ENCODE peak calls at places on chromosomes 4 and X, in nine cellular contexts. One of them, this sample, is unnamed.

GRCh38 chr4:124854968-124855367 is 142.4 kb upstream of the ANKRD50 start:
- DNase-seq in dorsolateral prefrontal cortex: no peak
- DNase-seq in skeletal muscle cell: peak
- DNase-seq in activated T-helper 9 cell treated with anti-CD3 and anti-CD28 coated beads, Interleukin-2, amount 50 U/mL, for 16 hours: no peak
- DNase-seq in naive B cell: no peak
- DNase-seq in natural killer cell: no peak
- DNase-seq in SW480: no peak
- DNase-seq in adipocyte: peak
- DNase-seq in AG09309: peak
- DNase-seq in this sample: no peak

GRCh38 chr4:15765910-15766703 is 12.0 kb upstream of the CD38 start:
- DNase-seq in dorsolateral prefrontal cortex: no peak
- DNase-seq in skeletal muscle cell: no peak
- DNase-seq in activated T-helper 9 cell treated with anti-CD3 and anti-CD28 coated beads, Interleukin-2, amount 50 U/mL, for 16 hours: no peak
- DNase-seq in naive B cell: no peak
- DNase-seq in natural killer cell: peak
- DNase-seq in SW480: no peak
- DNase-seq in adipocyte: no peak
- DNase-seq in AG09309: no peak
- DNase-seq in this sample: no peak

GRCh38 chr4:105265689-105266088 is 119.0 kb downstream of the TET2 start:
- DNase-seq in dorsolateral prefrontal cortex: no peak
- DNase-seq in skeletal muscle cell: no peak
- DNase-seq in activated T-helper 9 cell treated with anti-CD3 and anti-CD28 coated beads, Interleukin-2, amount 50 U/mL, for 16 hours: no peak
- DNase-seq in naive B cell: no peak
- DNase-seq in natural killer cell: no peak
- DNase-seq in SW480: no peak
- DNase-seq in adipocyte: no peak
- DNase-seq in AG09309: no peak
- DNase-seq in this sample: no peak

GRCh38 chrX:37076983-37077382 is 68.8 kb downstream of the FAM47C start:
- DNase-seq in dorsolateral prefrontal cortex: no peak
- DNase-seq in skeletal muscle cell: no peak
- DNase-seq in activated T-helper 9 cell treated with anti-CD3 and anti-CD28 coated beads, Interleukin-2, amount 50 U/mL, for 16 hours: no peak
- DNase-seq in naive B cell: no peak
- DNase-seq in natural killer cell: no peak
- DNase-seq in SW480: no peak
- DNase-seq in adipocyte: no peak
- DNase-seq in AG09309: no peak
- DNase-seq in this sample: no peak

GRCh38 chr4:7719354-7720174 is 220.1 kb downstream of the AFAP1 start:
- DNase-seq in dorsolateral prefrontal cortex: peak
- DNase-seq in skeletal muscle cell: no peak
- DNase-seq in activated T-helper 9 cell treated with anti-CD3 and anti-CD28 coated beads, Interleukin-2, amount 50 U/mL, for 16 hours: peak
- DNase-seq in naive B cell: no peak
- DNase-seq in natural killer cell: peak
- DNase-seq in SW480: no peak
- DNase-seq in adipocyte: peak
- DNase-seq in AG09309: no peak
- DNase-seq in this sample: no peak

GRCh38 chrX:104193485-104193884 is 27.2 kb downstream of the FAM199X start:
- DNase-seq in dorsolateral prefrontal cortex: no peak
- DNase-seq in skeletal muscle cell: no peak
- DNase-seq in activated T-helper 9 cell treated with anti-CD3 and anti-CD28 coated beads, Interleukin-2, amount 50 U/mL, for 16 hours: no peak
- DNase-seq in naive B cell: no peak
- DNase-seq in natural killer cell: no peak
- DNase-seq in SW480: no peak
- DNase-seq in adipocyte: no peak
- DNase-seq in AG09309: no peak
- DNase-seq in this sample: no peak

GRCh38 chrX:153464116-153464515 is 6.3 kb downstream of the HAUS7 start:
- DNase-seq in dorsolateral prefrontal cortex: no peak
- DNase-seq in skeletal muscle cell: no peak
- DNase-seq in activated T-helper 9 cell treated with anti-CD3 and anti-CD28 coated beads, Interleukin-2, amount 50 U/mL, for 16 hours: no peak
- DNase-seq in naive B cell: no peak
- DNase-seq in natural killer cell: no peak
- DNase-seq in SW480: no peak
- DNase-seq in adipocyte: no peak
- DNase-seq in AG09309: no peak
- DNase-seq in this sample: no peak

GRCh38 chrX:41119803-41120202 is 34.6 kb downstream of the USP9X start:
- DNase-seq in dorsolateral prefrontal cortex: no peak
- DNase-seq in skeletal muscle cell: no peak
- DNase-seq in activated T-helper 9 cell treated with anti-CD3 and anti-CD28 coated beads, Interleukin-2, amount 50 U/mL, for 16 hours: no peak
- DNase-seq in naive B cell: no peak
- DNase-seq in natural killer cell: no peak
- DNase-seq in SW480: no peak
- DNase-seq in adipocyte: no peak
- DNase-seq in AG09309: no peak
- DNase-seq in this sample: no peak

GRCh38 chr4:122346036-122346435 is 32.8 kb upstream of the ADAD1 start:
- DNase-seq in dorsolateral prefrontal cortex: no peak
- DNase-seq in skeletal muscle cell: no peak
- DNase-seq in activated T-helper 9 cell treated with anti-CD3 and anti-CD28 coated beads, Interleukin-2, amount 50 U/mL, for 16 hours: no peak
- DNase-seq in naive B cell: no peak
- DNase-seq in natural killer cell: no peak
- DNase-seq in SW480: no peak
- DNase-seq in adipocyte: no peak
- DNase-seq in AG09309: no peak
- DNase-seq in this sample: no peak

GRCh38 chr4:35151816-35152572 is 1092.3 kb downstream of the ARAP2 start:
- DNase-seq in dorsolateral prefrontal cortex: no peak
- DNase-seq in skeletal muscle cell: no peak
- DNase-seq in activated T-helper 9 cell treated with anti-CD3 and anti-CD28 coated beads, Interleukin-2, amount 50 U/mL, for 16 hours: no peak
- DNase-seq in naive B cell: no peak
- DNase-seq in natural killer cell: no peak
- DNase-seq in SW480: peak
- DNase-seq in adipocyte: no peak
- DNase-seq in AG09309: no peak
- DNase-seq in this sample: peak

GRCh38 chrX:7235071-7235470 is 87.1 kb upstream of the PUDP start:
- DNase-seq in dorsolateral prefrontal cortex: no peak
- DNase-seq in skeletal muscle cell: no peak
- DNase-seq in activated T-helper 9 cell treated with anti-CD3 and anti-CD28 coated beads, Interleukin-2, amount 50 U/mL, for 16 hours: no peak
- DNase-seq in naive B cell: no peak
- DNase-seq in natural killer cell: no peak
- DNase-seq in SW480: no peak
- DNase-seq in adipocyte: peak
- DNase-seq in AG09309: no peak
- DNase-seq in this sample: no peak

GRCh38 chr4:3108211-3108610 is 33.7 kb downstream of the HTT start:
- DNase-seq in dorsolateral prefrontal cortex: no peak
- DNase-seq in skeletal muscle cell: no peak
- DNase-seq in activated T-helper 9 cell treated with anti-CD3 and anti-CD28 coated beads, Interleukin-2, amount 50 U/mL, for 16 hours: no peak
- DNase-seq in naive B cell: no peak
- DNase-seq in natural killer cell: no peak
- DNase-seq in SW480: no peak
- DNase-seq in adipocyte: peak
- DNase-seq in AG09309: peak
- DNase-seq in this sample: no peak

GRCh38 chr4:26289421-26289820 is 31.4 kb upstream of the RBPJ start:
- DNase-seq in dorsolateral prefrontal cortex: no peak
- DNase-seq in skeletal muscle cell: no peak
- DNase-seq in activated T-helper 9 cell treated with anti-CD3 and anti-CD28 coated beads, Interleukin-2, amount 50 U/mL, for 16 hours: no peak
- DNase-seq in naive B cell: no peak
- DNase-seq in natural killer cell: no peak
- DNase-seq in SW480: no peak
- DNase-seq in adipocyte: no peak
- DNase-seq in AG09309: no peak
- DNase-seq in this sample: no peak

GRCh38 chr4:158446106-158446505 is 75.6 kb upstream of the RXFP1 start:
- DNase-seq in dorsolateral prefrontal cortex: no peak
- DNase-seq in skeletal muscle cell: peak
- DNase-seq in activated T-helper 9 cell treated with anti-CD3 and anti-CD28 coated beads, Interleukin-2, amount 50 U/mL, for 16 hours: no peak
- DNase-seq in naive B cell: no peak
- DNase-seq in natural killer cell: no peak
- DNase-seq in SW480: no peak
- DNase-seq in adipocyte: peak
- DNase-seq in AG09309: peak
- DNase-seq in this sample: peak

GRCh38 chr4:8344387-8344786 is 74.8 kb downstream of the HTRA3 start:
- DNase-seq in dorsolateral prefrontal cortex: no peak
- DNase-seq in skeletal muscle cell: no peak
- DNase-seq in activated T-helper 9 cell treated with anti-CD3 and anti-CD28 coated beads, Interleukin-2, amount 50 U/mL, for 16 hours: no peak
- DNase-seq in naive B cell: no peak
- DNase-seq in natural killer cell: no peak
- DNase-seq in SW480: no peak
- DNase-seq in adipocyte: no peak
- DNase-seq in AG09309: no peak
- DNase-seq in this sample: no peak

GRCh38 chrX:98795636-98796035 is 1614.4 kb downstream of the PCDH19 start:
- DNase-seq in dorsolateral prefrontal cortex: no peak
- DNase-seq in skeletal muscle cell: peak
- DNase-seq in activated T-helper 9 cell treated with anti-CD3 and anti-CD28 coated beads, Interleukin-2, amount 50 U/mL, for 16 hours: no peak
- DNase-seq in naive B cell: no peak
- DNase-seq in natural killer cell: no peak
- DNase-seq in SW480: no peak
- DNase-seq in adipocyte: no peak
- DNase-seq in AG09309: no peak
- DNase-seq in this sample: no peak

GRCh38 chrX:23317799-23318724 is 16.6 kb upstream of the PTCHD1 start:
- DNase-seq in dorsolateral prefrontal cortex: no peak
- DNase-seq in skeletal muscle cell: no peak
- DNase-seq in activated T-helper 9 cell treated with anti-CD3 and anti-CD28 coated beads, Interleukin-2, amount 50 U/mL, for 16 hours: no peak
- DNase-seq in naive B cell: peak
- DNase-seq in natural killer cell: peak
- DNase-seq in SW480: no peak
- DNase-seq in adipocyte: peak
- DNase-seq in AG09309: no peak
- DNase-seq in this sample: no peak

This sample was measured in HS-27A.